ENCODE peak calls at places on chromosomes 11 and 22, in eight cellular contexts. A is tibial artery, Z is brain microvascular endothelial cell, S is pancreas, N is WERI-Rb-1, Y is suprapubic skin, T is heart left ventricle, L is uterus. B is an unnamed sample. For H3K27me3, the result is how much of the 10 kb centered on the place peaks cover.

GRCh38 chr11:8807544-8808225 is 103.3 kb upstream of the AKIP1 start:
- DNase-seq in A (peak), Z (no peak), S (no peak), N (peak), Y (no peak), T (peak), L (peak), B (no peak)

GRCh38 chr11:82889133-82890001 is 10.9 kb downstream of the PRCP start:
- DNase-seq in A (no peak), Z (no peak), S (no peak), N (no peak), Y (no peak), T (no peak), L (no peak), B (no peak)

GRCh38 chr22:45263790-45264269 is 20.9 kb upstream of the UPK3A start:
- DNase-seq in A (peak), Z (peak), S (peak), N (peak), Y (no peak), T (peak), L (peak), B (peak)

GRCh38 chr11:9972917-9973504 is 309.1 kb downstream of the SWAP70 start:
- DNase-seq in A (no peak), Z (peak), S (no peak), N (no peak), Y (no peak), T (no peak), L (peak), B (no peak)

GRCh38 chr11:19698493-19699292 is 13.9 kb upstream of the NAV2 start:
- DNase-seq in A (peak), Z (no peak), S (no peak), N (no peak), Y (peak), T (peak), L (no peak), B (no peak)

GRCh38 chr11:102712140-102712539 is 6.6 kb upstream of the MMP27 start:
- DNase-seq in A (no peak), Z (no peak), S (no peak), N (no peak), Y (no peak), T (no peak), L (no peak), B (no peak)

GRCh38 chr11:125425601-125426000 is 70.5 kb downstream of the FEZ1 start:
- DNase-seq in A (peak), Z (no peak), S (no peak), N (no peak), Y (no peak), T (peak), L (no peak), B (no peak)

GRCh38 chr11:128964463-128964930 is 21.8 kb upstream of the TP53AIP1 start:
- DNase-seq in A (no peak), Z (no peak), S (no peak), N (no peak), Y (no peak), T (no peak), L (no peak), B (no peak)

GRCh38 chr11:46961041-46961440 is 24.5 kb downstream of the CSTPP1 start:
- DNase-seq in A (no peak), Z (no peak), S (no peak), N (no peak), Y (no peak), T (no peak), L (no peak), B (no peak)

GRCh38 chr11:16986434-16987204 is 27.6 kb downstream of the PLEKHA7 start:
- DNase-seq in A (no peak), Z (no peak), S (peak), N (peak), Y (no peak), T (no peak), L (peak), B (peak)

GRCh38 chr11:120562806-120563425 is 51.4 kb downstream of the GRIK4 start:
- DNase-seq in A (no peak), Z (no peak), S (no peak), N (no peak), Y (no peak), T (no peak), L (no peak), B (no peak)

GRCh38 chr11:118161786-118162185 is 9.2 kb upstream of the SCN4B start:
- DNase-seq in A (no peak), Z (no peak), S (no peak), N (no peak), Y (no peak), T (no peak), L (no peak), B (no peak)
- H3K27me3 ChIP-seq in A (half or more), Z (under half), S (under half), N (under half), Y (under half), T (under half), L (under half), B (under half)

DNA sequence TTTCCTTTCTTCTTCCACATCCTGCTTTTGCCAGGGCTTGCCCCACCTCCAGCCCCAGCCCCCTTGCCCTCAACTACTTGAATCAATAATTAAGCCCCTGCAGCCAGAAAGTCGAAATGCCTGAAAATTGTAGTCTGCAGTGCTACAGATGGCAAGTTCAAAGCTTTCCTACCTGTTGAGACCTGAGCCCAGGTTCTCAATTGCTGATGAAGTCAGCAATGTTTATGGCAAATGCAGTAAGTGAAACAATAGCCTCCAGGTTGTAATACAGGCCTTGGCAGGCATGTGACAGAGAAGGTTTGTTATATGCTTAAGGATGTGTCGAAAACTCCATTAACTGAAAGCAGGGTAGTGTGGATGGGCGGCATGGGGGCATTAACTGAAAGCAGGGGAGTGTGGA is 181.1 kb upstream of the SESN3 start:
- DNase-seq in A (no peak), Z (no peak), S (no peak), N (no peak), Y (no peak), T (no peak), L (no peak), B (no peak)
- H3K4me3 ChIP-seq in A (no peak), Z (no peak), S (no peak), N (no peak), Y (no peak), T (no peak), L (no peak), B (no peak)

GRCh38 chr11:14253437-14253836 is 105.5 kb downstream of the RRAS2 start:
- DNase-seq in A (no peak), Z (no peak), S (no peak), N (no peak), Y (no peak), T (no peak), L (no peak), B (no peak)
- TF ChIP-seq CTCF in A (no peak), Z (no peak), S (no peak), N (no peak), Y (no peak), T (no peak), L (no peak), B (no peak)

GRCh38 chr11:60757231-60757800 is 649 bp downstream of the MS4A15 start:
- DNase-seq in A (no peak), Z (no peak), S (no peak), N (no peak), Y (no peak), T (no peak), L (no peak), B (no peak)
- H3K27me3 ChIP-seq in A (under half), Z (under half), S (under half), N (under half), Y (under half), T (under half), L (under half), B (under half)

B was measured in GM06990.